ENCODE peak calls at places on chromosomes 13 and 19, in six cellular contexts. W is HCEC 1CT; H is colonic mucosa; V is smooth muscle cell of the brain vasculature; J is HuH-7.5; O is stimulated activated CD4-positive, alpha-beta T cell treated with anti-CD3 and anti-CD28 coated beads, Interleukin-2, amount 100 ng/mL, for 48 hours. X is an unnamed sample.

GRCh38 chr13:33728271-33729037 is 89.5 kb upstream of the RFC3 start:
- DNase-seq in O (no peak), H (no peak), W (peak; percentile 26), J (no peak), V (no peak), X (no peak)

GRCh38 chr19:51441410-51442390 is 16.6 kb downstream of the SIGLEC8 start:
- DNase-seq in H (peak; percentile 44), J (no peak), O (peak; percentile 82), V (no peak), W (no peak), X (peak; percentile 54)

GRCh38 chr19:1172353-1173159 is 1.5 kb downstream of the SBNO2 start:
- DNase-seq in H (peak; percentile 80), V (no peak), J (no peak), W (peak; percentile 61), O (no peak), X (peak; percentile 63)

GRCh38 chr13:101082441-101082840 is 333.9 kb downstream of the NALCN start:
- DNase-seq in O (no peak), V (no peak), H (no peak), W (no peak), J (no peak), X (no peak)

GRCh38 chr19:56748443-56748842 is 76.9 kb upstream of the ZNF835 start:
- DNase-seq in J (no peak), H (no peak), O (no peak), V (no peak), W (no peak), X (no peak)

GRCh38 chr19:21233691-21234090 is 91.9 kb downstream of the ZNF431 start:
- DNase-seq in W (no peak), V (no peak), H (no peak), J (no peak), O (no peak), X (no peak)

GRCh38 chr13:27476943-27477681 is 26.7 kb upstream of the MTIF3 start:
- DNase-seq in W (peak; percentile 69), H (no peak), J (peak; percentile 50), O (no peak), V (no peak), X (peak; percentile 76)

GRCh38 chr19:29550896-29551295 is 25.1 kb downstream of the VSTM2B start:
- DNase-seq in V (no peak), H (no peak), W (no peak), O (no peak), J (no peak), X (peak; percentile 7)

GRCh38 chr13:59823495-59823894 is 340.2 kb downstream of the DIAPH3 start:
- DNase-seq in H (no peak), W (peak; percentile 92), O (no peak), V (no peak), J (no peak), X (no peak)

GRCh38 chr19:1361601-1362384 is 21.9 kb upstream of the NDUFS7 start:
- DNase-seq in O (no peak), W (no peak), V (no peak), H (no peak), J (no peak), X (no peak)

GRCh38 chr13:35833571-35834305 is 297.4 kb downstream of the DCLK1 start:
- DNase-seq in O (no peak), V (no peak), J (no peak), W (no peak), H (no peak), X (no peak)

GRCh38 chr13:108860418-108860817 is 231.0 kb downstream of the MYO16 start:
- DNase-seq in V (no peak), H (no peak), O (no peak), J (no peak), W (no peak), X (no peak)

GRCh38 chr19:37718357-37718756 is 1.2 kb downstream of the ZNF607 start:
- DNase-seq in H (peak; percentile 27), W (no peak), V (no peak), J (no peak), O (no peak), X (no peak)

GRCh38 chr13:82758056-82758455 is 1124.2 kb downstream of the SLITRK1 start:
- DNase-seq in O (no peak), W (peak; percentile 43), H (no peak), V (no peak), J (peak; percentile 43), X (no peak)

GRCh38 chr13:51668580-51669195 is 84.4 kb downstream of the WDFY2 start:
- DNase-seq in H (no peak), V (no peak), W (no peak), O (no peak), J (no peak), X (no peak)

GRCh38 chr19:4058696-4059492 is 7.8 kb downstream of the ZBTB7A start:
- DNase-seq in V (no peak), O (no peak), H (peak; percentile 51), W (no peak), J (no peak), X (no peak)

GRCh38 chr19:43310221-43310620 is 40.9 kb upstream of the PSG9 start:
- DNase-seq in W (no peak), O (no peak), J (no peak), V (no peak), H (no peak), X (no peak)

GRCh38 chr13:100512422-100512821 is 76.2 kb downstream of the GGACT start:
- DNase-seq in W (no peak), O (no peak), J (no peak), V (no peak), H (no peak), X (no peak)

X was measured in stomach.